ENCODE peak calls at places on chromosomes 11 and 22, in four cellular contexts. One of them, this sample, is unnamed.

GRCh38 chr11:71298761-71299181 is 46.4 kb upstream of the SHANK2 start:
- DNase-seq in A549: peak; percentile 17
- DNase-seq in HCT116: no peak
- DNase-seq in thoracic aorta: no peak
- DNase-seq in this sample: no peak

GRCh38 chr11:26901162-26901561 is 92.8 kb upstream of the FIBIN start:
- DNase-seq in A549: no peak
- DNase-seq in HCT116: no peak
- DNase-seq in thoracic aorta: peak; percentile 4
- DNase-seq in this sample: no peak

GRCh38 chr11:129278586-129279319 is 86.6 kb upstream of the ARHGAP32 start:
- DNase-seq in A549: no peak
- DNase-seq in HCT116: no peak
- DNase-seq in thoracic aorta: no peak
- DNase-seq in this sample: peak; percentile 30

GRCh38 chr11:122983438-122984185 is 2.0 kb upstream of the BSX start:
- DNase-seq in A549: no peak
- DNase-seq in HCT116: no peak
- DNase-seq in thoracic aorta: no peak
- DNase-seq in this sample: no peak

GRCh38 chr11:8290122-8290810 is 26.6 kb upstream of the LMO1 start:
- DNase-seq in A549: no peak
- DNase-seq in HCT116: no peak
- DNase-seq in thoracic aorta: no peak
- DNase-seq in this sample: no peak

GRCh38 chr22:23537421-23537820 is 42.7 kb downstream of the IGLL1 start:
- DNase-seq in A549: no peak
- DNase-seq in HCT116: no peak
- DNase-seq in thoracic aorta: no peak
- DNase-seq in this sample: no peak

GRCh38 chr11:105144887-105145286 is 5.3 kb upstream of the CARD18 start:
- DNase-seq in A549: no peak
- DNase-seq in HCT116: peak; percentile 13
- DNase-seq in thoracic aorta: no peak
- DNase-seq in this sample: peak; percentile 18

GRCh38 chr11:71138737-71139425 is 113.5 kb downstream of the SHANK2 start:
- DNase-seq in A549: no peak
- DNase-seq in HCT116: no peak
- DNase-seq in thoracic aorta: no peak
- DNase-seq in this sample: no peak

GRCh38 chr11:102882389-102883024 is 7.7 kb upstream of the MMP12 start:
- DNase-seq in A549: no peak
- DNase-seq in HCT116: no peak
- DNase-seq in thoracic aorta: no peak
- DNase-seq in this sample: peak; percentile 5

GRCh38 chr11:112417339-112417738 is 156.7 kb upstream of the PLET1 start:
- DNase-seq in A549: no peak
- DNase-seq in HCT116: no peak
- DNase-seq in thoracic aorta: no peak
- DNase-seq in this sample: no peak

GRCh38 chr11:15280393-15280792 is 165.7 kb downstream of the INSC start:
- DNase-seq in A549: no peak
- DNase-seq in HCT116: no peak
- DNase-seq in thoracic aorta: no peak
- DNase-seq in this sample: no peak

GRCh38 chr11:33690290-33691050 is 10.2 kb downstream of the C11orf91 start:
- DNase-seq in A549: peak; percentile 94
- DNase-seq in HCT116: peak; percentile 81
- DNase-seq in thoracic aorta: peak; percentile 78
- DNase-seq in this sample: no peak

GRCh38 chr11:11505190-11505589 is 116.6 kb downstream of the GALNT18 start:
- DNase-seq in A549: no peak
- DNase-seq in HCT116: no peak
- DNase-seq in thoracic aorta: no peak
- DNase-seq in this sample: no peak

GRCh38 chr11:68704887-68705286 is 20.5 kb downstream of the GAL start:
- DNase-seq in A549: no peak
- DNase-seq in HCT116: no peak
- DNase-seq in thoracic aorta: no peak
- DNase-seq in this sample: no peak

GRCh38 chr22:44012172-44012571 is 11.9 kb upstream of the PARVB start:
- DNase-seq in A549: no peak
- DNase-seq in HCT116: no peak
- DNase-seq in thoracic aorta: no peak
- DNase-seq in this sample: no peak

GRCh38 chr22:30868663-30869385 is 99.8 kb downstream of the MORC2 start:
- DNase-seq in A549: no peak
- DNase-seq in HCT116: no peak
- DNase-seq in thoracic aorta: no peak
- DNase-seq in this sample: no peak

GRCh38 chr11:98040061-98040808 is 980.5 kb upstream of the CNTN5 start:
- DNase-seq in A549: no peak
- DNase-seq in HCT116: no peak
- DNase-seq in thoracic aorta: no peak
- DNase-seq in this sample: no peak

GRCh38 chr11:30772908-30773307 is 186.8 kb upstream of the MPPED2 start:
- DNase-seq in A549: no peak
- DNase-seq in HCT116: no peak
- DNase-seq in thoracic aorta: no peak
- DNase-seq in this sample: no peak

GRCh38 chr22:44658371-44658953 is 43.5 kb upstream of the PRR5 start:
- DNase-seq in A549: no peak
- DNase-seq in HCT116: no peak
- DNase-seq in thoracic aorta: no peak
- DNase-seq in this sample: no peak

GRCh38 chr11:28464252-28464867 is 356.2 kb downstream of the METTL15 start:
- DNase-seq in A549: no peak
- DNase-seq in HCT116: no peak
- DNase-seq in thoracic aorta: no peak
- DNase-seq in this sample: no peak

GRCh38 chr22:25364736-25365241 is 145.3 kb downstream of the CRYBB2 start:
- DNase-seq in A549: no peak
- DNase-seq in HCT116: no peak
- DNase-seq in thoracic aorta: no peak
- DNase-seq in this sample: peak; percentile 72

GRCh38 chr11:76284161-76284560 is 77.9 kb upstream of the WNT11 start:
- DNase-seq in A549: no peak
- DNase-seq in HCT116: no peak
- DNase-seq in thoracic aorta: no peak
- DNase-seq in this sample: no peak

GRCh38 chr11:10116588-10116987 is 177.4 kb downstream of the SBF2 start:
- DNase-seq in A549: no peak
- DNase-seq in HCT116: no peak
- DNase-seq in thoracic aorta: no peak
- DNase-seq in this sample: no peak

GRCh38 chr11:46983598-46983997 is 47.0 kb downstream of the CSTPP1 start:
- DNase-seq in A549: no peak
- DNase-seq in HCT116: no peak
- DNase-seq in thoracic aorta: no peak
- DNase-seq in this sample: peak; percentile 60

GRCh38 chr11:61507962-61508824 is at the start of gene LRRC10B:
- DNase-seq in A549: peak; percentile 36
- DNase-seq in HCT116: peak; percentile 52
- DNase-seq in thoracic aorta: no peak
- DNase-seq in this sample: peak; percentile 74

GRCh38 chr11:71153005-71153395 is 99.4 kb downstream of the SHANK2 start:
- DNase-seq in A549: peak; percentile 38
- DNase-seq in HCT116: no peak
- DNase-seq in thoracic aorta: no peak
- DNase-seq in this sample: peak; percentile 60

GRCh38 chr11:63560506-63561179 is 2.5 kb downstream of the PLAAT2 start:
- DNase-seq in A549: no peak
- DNase-seq in HCT116: no peak
- DNase-seq in thoracic aorta: no peak
- DNase-seq in this sample: peak; percentile 25

DNA sequence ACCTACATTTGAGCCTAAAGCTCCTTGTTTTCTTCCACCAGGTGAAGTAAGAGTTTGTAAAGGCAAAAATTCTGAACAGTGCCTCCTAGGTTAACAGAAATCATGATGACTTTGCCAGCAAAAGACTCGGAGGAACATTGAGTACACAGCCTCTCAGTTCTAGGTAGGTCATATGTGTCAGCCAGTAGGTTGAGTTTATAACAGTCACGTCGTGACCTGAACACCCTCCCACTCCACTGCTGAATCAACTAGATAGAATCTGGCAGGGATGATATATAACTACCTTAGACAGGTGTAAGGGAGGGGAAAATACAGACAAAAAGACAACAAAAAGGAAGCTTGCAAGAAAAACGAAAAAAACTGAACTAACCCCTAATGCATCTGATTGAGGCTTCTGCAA is 12.8 kb upstream of the ASPHD2 start:
- DNase-seq in A549: no peak
- DNase-seq in HCT116: no peak
- DNase-seq in thoracic aorta: no peak
- DNase-seq in this sample: no peak
- H3K27ac ChIP-seq in A549: no peak overlapping the region
- H3K27ac ChIP-seq in HCT116: no peak overlapping the region
- H3K27ac ChIP-seq in thoracic aorta: no peak overlapping the region
- H3K27ac ChIP-seq in this sample: no peak overlapping the region

DNA sequence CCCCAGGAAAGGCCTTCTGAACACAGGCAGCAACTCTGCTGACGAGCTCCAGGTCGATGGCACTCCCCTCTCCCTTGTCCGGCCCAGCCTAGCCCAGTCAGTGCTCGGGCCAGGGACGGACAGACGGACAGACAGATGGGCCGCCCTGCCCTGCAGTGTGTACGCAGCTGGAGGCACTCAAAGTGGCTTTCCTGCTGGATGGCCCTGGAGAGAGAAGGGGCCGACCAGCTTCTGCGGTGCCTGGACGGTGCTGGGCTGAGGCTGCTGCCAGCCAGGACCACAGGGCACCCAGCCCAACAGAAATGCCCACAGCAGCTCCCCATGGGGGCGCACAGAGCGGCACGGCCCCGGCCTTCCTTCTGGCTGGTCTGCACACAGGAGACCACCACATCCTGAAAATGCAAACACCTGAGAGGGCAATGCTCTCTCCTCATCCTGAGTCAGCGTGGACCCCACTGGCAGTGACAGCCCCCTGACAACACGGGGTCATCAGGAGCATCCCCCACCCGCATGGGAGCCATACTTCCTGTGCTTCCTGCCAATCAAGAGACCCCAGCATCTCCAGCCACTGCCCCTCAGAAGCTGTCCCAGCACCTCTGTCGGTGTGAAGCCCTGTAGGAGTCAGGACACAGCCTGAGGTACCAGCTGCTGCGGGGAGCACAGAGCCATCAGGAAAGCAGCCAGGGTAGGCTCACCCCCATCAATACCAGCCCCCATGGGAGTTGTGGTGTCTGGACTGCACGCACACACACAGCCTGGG is 692 bp upstream of the MOB2 start:
- DNase-seq in A549: no peak
- DNase-seq in HCT116: no peak
- DNase-seq in thoracic aorta: no peak
- DNase-seq in this sample: no peak
- H3K4me3 ChIP-seq in A549: no peak overlapping the region
- H3K4me3 ChIP-seq in HCT116: no peak overlapping the region
- H3K4me3 ChIP-seq in thoracic aorta: peak overlapping the region; percentile 70
- H3K4me3 ChIP-seq in this sample: no peak overlapping the region

GRCh38 chr22:50544746-50545253 is 899 bp upstream of the KLHDC7B start:
- DNase-seq in A549: no peak
- DNase-seq in HCT116: no peak
- DNase-seq in thoracic aorta: no peak
- DNase-seq in this sample: no peak
- H3K27ac ChIP-seq in A549: peak overlapping the region; percentile 82
- H3K27ac ChIP-seq in HCT116: peak overlapping the region; percentile 27
- H3K27ac ChIP-seq in thoracic aorta: no peak overlapping the region
- H3K27ac ChIP-seq in this sample: peak overlapping the region; percentile 38

GRCh38 chr11:121649798-121650197 is 197.0 kb upstream of the SORL1-AS1 start:
- DNase-seq in A549: no peak
- DNase-seq in HCT116: no peak
- DNase-seq in thoracic aorta: no peak
- DNase-seq in this sample: no peak

GRCh38 chr11:121652982-121653381 is 200.2 kb upstream of the SORL1-AS1 start:
- DNase-seq in A549: no peak
- DNase-seq in HCT116: no peak
- DNase-seq in thoracic aorta: no peak
- DNase-seq in this sample: no peak

GRCh38 chr11:121650520-121651266 is 197.9 kb upstream of the SORL1-AS1 start:
- DNase-seq in A549: no peak
- DNase-seq in HCT116: no peak
- DNase-seq in thoracic aorta: no peak
- DNase-seq in this sample: no peak

GRCh38 chr11:121648306-121648705 is 195.5 kb upstream of the SORL1-AS1 start:
- DNase-seq in A549: no peak
- DNase-seq in HCT116: no peak
- DNase-seq in thoracic aorta: no peak
- DNase-seq in this sample: no peak

DNA sequence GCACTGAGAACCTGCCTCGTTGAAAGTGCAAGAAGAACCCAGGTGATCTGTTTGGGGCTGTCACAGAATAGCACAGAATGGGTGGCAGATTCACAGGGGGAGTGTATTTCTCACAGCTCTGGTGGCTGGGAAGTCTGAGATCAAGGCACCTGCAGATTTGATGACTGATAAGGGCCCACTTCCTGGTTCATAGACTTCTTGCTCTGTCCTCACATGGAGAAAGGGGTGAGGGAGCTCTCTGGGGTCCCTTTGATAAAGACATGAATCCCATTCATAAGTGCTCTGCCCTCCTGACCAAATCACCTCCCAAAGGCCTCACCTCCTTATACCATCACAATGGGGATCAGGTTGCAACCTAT is 198.5 kb upstream of the SORL1-AS1 start:
- DNase-seq in A549: no peak
- DNase-seq in HCT116: no peak
- DNase-seq in thoracic aorta: no peak
- DNase-seq in this sample: no peak
- H3K4me3 ChIP-seq in A549: no peak overlapping the region
- H3K4me3 ChIP-seq in HCT116: no peak overlapping the region
- H3K4me3 ChIP-seq in thoracic aorta: no peak overlapping the region
- H3K4me3 ChIP-seq in this sample: no peak overlapping the region

This sample was measured in small intestine.